ENCODE peak calls at places on chromosomes 11 and 22, in ten cellular contexts. Q is fibroblast of gingiva; P is uterus; H is AG20443; R is NCI-H774; Z is G401; J is SK-N-SH; F is T-helper 2 cell; I is stimulated activated CD4-positive, alpha-beta T cell treated with anti-CD3 and anti-CD28 coated beads, Interleukin-2, amount 100 ng/mL, for 48 hours; C is HT1080. W is an unnamed sample.

GRCh38 chr11:13329670-13330401 is 52.2 kb downstream of the BMAL1 start:
- DNase-seq in Q (peak; percentile 61), P (no peak), H (no peak), R (peak; percentile 65), Z (peak; percentile 98), J (peak; percentile 71), F (no peak), I (no peak), C (peak; percentile 57), W (no peak)

GRCh38 chr11:70625921-70626518 is 227.7 kb downstream of the CTTN start:
- DNase-seq in Q (no peak), P (no peak), H (no peak), R (no peak), Z (no peak), J (peak; percentile 80), F (no peak), I (no peak), C (no peak), W (no peak)

GRCh38 chr11:1220941-1221721 is 1.7 kb upstream of the MUC5B start:
- DNase-seq in Q (no peak), P (no peak), H (no peak), R (no peak), Z (no peak), J (peak; percentile 19), F (no peak), I (no peak), C (no peak), W (no peak)

GRCh38 chr22:22818861-22819855 is 68.5 kb upstream of the IGLL5 start:
- DNase-seq in Q (no peak), P (no peak), H (no peak), R (no peak), Z (no peak), J (no peak), F (peak; percentile 43), I (no peak), C (no peak), W (no peak)

GRCh38 chr11:106409681-106410080 is 332.2 kb downstream of the AASDHPPT start:
- DNase-seq in Q (no peak), P (no peak), H (no peak), R (no peak), Z (no peak), J (no peak), F (no peak), I (no peak), C (no peak), W (no peak)

GRCh38 chr11:33724644-33725035 is 11.6 kb downstream of the CD59 start:
- DNase-seq in Q (peak; percentile 85), P (no peak), H (no peak), R (no peak), Z (peak; percentile 55), J (no peak), F (no peak), I (no peak), C (peak; percentile 52), W (no peak)

GRCh38 chr11:6442441-6442840 is 1.7 kb upstream of the HPX start:
- DNase-seq in Q (no peak), P (no peak), H (no peak), R (no peak), Z (no peak), J (no peak), F (no peak), I (no peak), C (no peak), W (no peak)

GRCh38 chr11:96260067-96260511 is 82.9 kb downstream of the MAML2 start:
- DNase-seq in Q (no peak), P (no peak), H (no peak), R (no peak), Z (no peak), J (no peak), F (no peak), I (no peak), C (no peak), W (no peak)

GRCh38 chr11:76885390-76886097 is 24.8 kb downstream of the ACER3 start:
- DNase-seq in Q (no peak), P (no peak), H (no peak), R (no peak), Z (no peak), J (no peak), F (no peak), I (no peak), C (peak; percentile 92), W (no peak)

GRCh38 chr22:39356464-39356863 is 6.7 kb downstream of the SYNGR1 start:
- DNase-seq in Q (no peak), P (no peak), H (no peak), R (no peak), Z (peak; percentile 98), J (no peak), F (no peak), I (no peak), C (no peak), W (no peak)

GRCh38 chr22:37232140-37232998 is 11.7 kb downstream of the RAC2 start:
- DNase-seq in Q (no peak), P (no peak), H (no peak), R (no peak), Z (no peak), J (no peak), F (no peak), I (no peak), C (no peak), W (no peak)

GRCh38 chr11:134120143-134120850 is 51.4 kb downstream of the JAM3 start:
- DNase-seq in Q (peak; percentile 95), P (peak; percentile 80), H (peak; percentile 83), R (peak; percentile 25), Z (peak; percentile 73), J (no peak), F (no peak), I (no peak), C (no peak), W (no peak)